ENCODE peak calls at places on chromosomes 1 and 21, in six cellular contexts. One of them, this sample, is unnamed.

GRCh38 chr1:113998361-113998760 is 19.1 kb downstream of the OLFML3 start:
- DNase-seq in gastrocnemius medialis: no peak
- DNase-seq in pancreas: no peak
- DNase-seq in IMR-90: peak; percentile 15
- DNase-seq in adipocyte: no peak
- DNase-seq in tibial artery: no peak
- DNase-seq in this sample: no peak

GRCh38 chr1:232377494-232377770 is 252.5 kb downstream of the SIPA1L2 start:
- DNase-seq in gastrocnemius medialis: no peak
- DNase-seq in pancreas: no peak
- DNase-seq in IMR-90: peak; percentile 78
- DNase-seq in adipocyte: peak; percentile 48
- DNase-seq in tibial artery: no peak
- DNase-seq in this sample: no peak

GRCh38 chr1:119768778-119769177 is at the start of gene HMGCS2:
- DNase-seq in gastrocnemius medialis: no peak
- DNase-seq in pancreas: no peak
- DNase-seq in IMR-90: no peak
- DNase-seq in adipocyte: no peak
- DNase-seq in tibial artery: no peak
- DNase-seq in this sample: no peak

GRCh38 chr21:32463889-32464300 is 51.4 kb downstream of the EVA1C start:
- DNase-seq in gastrocnemius medialis: no peak
- DNase-seq in pancreas: no peak
- DNase-seq in IMR-90: peak; percentile 94
- DNase-seq in adipocyte: peak; percentile 82
- DNase-seq in tibial artery: no peak
- DNase-seq in this sample: no peak

GRCh38 chr1:40431385-40431784 is 18.9 kb upstream of the ZFP69B start:
- DNase-seq in gastrocnemius medialis: no peak
- DNase-seq in pancreas: no peak
- DNase-seq in IMR-90: no peak
- DNase-seq in adipocyte: no peak
- DNase-seq in tibial artery: no peak
- DNase-seq in this sample: no peak

GRCh38 chr21:44761011-44761729 is 40.5 kb downstream of the UBE2G2 start:
- DNase-seq in gastrocnemius medialis: no peak
- DNase-seq in pancreas: no peak
- DNase-seq in IMR-90: no peak
- DNase-seq in adipocyte: no peak
- DNase-seq in tibial artery: peak; percentile 38
- DNase-seq in this sample: peak; percentile 91

GRCh38 chr1:221851341-221851740 is 109.5 kb upstream of the DUSP10 start:
- DNase-seq in gastrocnemius medialis: no peak
- DNase-seq in pancreas: no peak
- DNase-seq in IMR-90: peak; percentile 41
- DNase-seq in adipocyte: peak; percentile 42
- DNase-seq in tibial artery: no peak
- DNase-seq in this sample: no peak

GRCh38 chr1:89598450-89599331 is 34.2 kb upstream of the LRRC8C start:
- DNase-seq in gastrocnemius medialis: no peak
- DNase-seq in pancreas: no peak
- DNase-seq in IMR-90: peak; percentile 39
- DNase-seq in adipocyte: peak; percentile 72
- DNase-seq in tibial artery: no peak
- DNase-seq in this sample: peak; percentile 29

GRCh38 chr1:229621663-229622062 is 4.3 kb downstream of the TAF5L start:
- DNase-seq in gastrocnemius medialis: no peak
- DNase-seq in pancreas: no peak
- DNase-seq in IMR-90: peak; percentile 19
- DNase-seq in adipocyte: peak; percentile 28
- DNase-seq in tibial artery: no peak
- DNase-seq in this sample: no peak

GRCh38 chr1:58739851-58740466 is 40.1 kb upstream of the MYSM1 start:
- DNase-seq in gastrocnemius medialis: no peak
- DNase-seq in pancreas: no peak
- DNase-seq in IMR-90: peak; percentile 71
- DNase-seq in adipocyte: peak; percentile 95
- DNase-seq in tibial artery: no peak
- DNase-seq in this sample: peak; percentile 62

GRCh38 chr1:207565546-207566468 is 69.8 kb downstream of the CR1 start:
- DNase-seq in gastrocnemius medialis: no peak
- DNase-seq in pancreas: no peak
- DNase-seq in IMR-90: no peak
- DNase-seq in adipocyte: peak; percentile 46
- DNase-seq in tibial artery: no peak
- DNase-seq in this sample: no peak

GRCh38 chr1:170727953-170728352 is 64.0 kb downstream of the PRRX1 start:
- DNase-seq in gastrocnemius medialis: no peak
- DNase-seq in pancreas: no peak
- DNase-seq in IMR-90: no peak
- DNase-seq in adipocyte: no peak
- DNase-seq in tibial artery: no peak
- DNase-seq in this sample: no peak

GRCh38 chr1:71667224-71667623 is 586.4 kb upstream of the ZRANB2 start:
- DNase-seq in gastrocnemius medialis: no peak
- DNase-seq in pancreas: no peak
- DNase-seq in IMR-90: peak; percentile 25
- DNase-seq in adipocyte: peak; percentile 92
- DNase-seq in tibial artery: no peak
- DNase-seq in this sample: no peak

DNA sequence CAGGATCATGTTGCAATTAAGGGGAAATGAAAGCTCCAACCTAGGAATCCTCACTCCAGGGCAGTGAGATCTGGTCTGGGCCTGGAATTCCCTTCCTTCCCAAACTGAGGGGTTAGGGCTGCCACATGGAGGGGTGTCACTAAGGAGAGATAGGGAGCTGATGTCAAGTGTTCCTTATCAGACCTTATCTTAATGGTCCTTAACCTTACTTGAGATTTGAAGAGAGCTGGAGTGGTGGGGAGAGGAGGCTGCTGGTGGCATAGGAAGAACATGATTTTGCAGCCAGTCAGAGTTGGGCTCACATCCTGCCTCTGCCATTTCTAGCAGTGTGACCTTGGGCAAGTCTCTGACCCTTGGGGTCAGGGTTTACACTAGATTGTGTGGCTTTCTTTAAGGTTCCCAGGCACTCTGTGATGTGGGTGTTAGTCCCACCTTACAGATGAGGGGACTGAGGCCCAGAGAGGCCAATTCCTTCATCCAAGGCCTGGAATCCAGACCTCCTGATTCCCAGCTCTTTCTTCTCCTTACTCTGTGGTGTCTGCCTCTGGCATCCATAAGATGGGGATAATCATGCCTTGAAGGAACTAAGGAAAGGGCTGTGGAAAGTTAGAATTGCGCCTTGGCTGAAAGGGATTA is 56.3 kb upstream of the SYNC start:
- DNase-seq in gastrocnemius medialis: no peak
- DNase-seq in pancreas: no peak
- DNase-seq in IMR-90: no peak
- DNase-seq in adipocyte: no peak
- DNase-seq in tibial artery: no peak
- DNase-seq in this sample: no peak
- H3K4me3 ChIP-seq in gastrocnemius medialis: no peak overlapping the region
- H3K4me3 ChIP-seq in pancreas: no peak overlapping the region
- H3K4me3 ChIP-seq in IMR-90: no peak overlapping the region
- H3K4me3 ChIP-seq in adipocyte: no peak overlapping the region
- H3K4me3 ChIP-seq in tibial artery: no peak overlapping the region
- H3K4me3 ChIP-seq in this sample: no peak overlapping the region

GRCh38 chr1:12314328-12314903 is 84.6 kb downstream of the VPS13D start:
- DNase-seq in gastrocnemius medialis: no peak
- DNase-seq in pancreas: no peak
- DNase-seq in IMR-90: peak; percentile 54
- DNase-seq in adipocyte: peak; percentile 77
- DNase-seq in tibial artery: no peak
- DNase-seq in this sample: no peak
- H3K36me3 ChIP-seq in gastrocnemius medialis: no peaks in the 10 kb centered on the region
- H3K36me3 ChIP-seq in pancreas: peaks cover 27% of the 10 kb centered on the region
- H3K36me3 ChIP-seq in IMR-90: peaks cover 32% of the 10 kb centered on the region
- H3K36me3 ChIP-seq in adipocyte: peaks cover 49% of the 10 kb centered on the region
- H3K36me3 ChIP-seq in tibial artery: peaks cover 50% of the 10 kb centered on the region
- H3K36me3 ChIP-seq in this sample: peaks cover 3% of the 10 kb centered on the region

DNA sequence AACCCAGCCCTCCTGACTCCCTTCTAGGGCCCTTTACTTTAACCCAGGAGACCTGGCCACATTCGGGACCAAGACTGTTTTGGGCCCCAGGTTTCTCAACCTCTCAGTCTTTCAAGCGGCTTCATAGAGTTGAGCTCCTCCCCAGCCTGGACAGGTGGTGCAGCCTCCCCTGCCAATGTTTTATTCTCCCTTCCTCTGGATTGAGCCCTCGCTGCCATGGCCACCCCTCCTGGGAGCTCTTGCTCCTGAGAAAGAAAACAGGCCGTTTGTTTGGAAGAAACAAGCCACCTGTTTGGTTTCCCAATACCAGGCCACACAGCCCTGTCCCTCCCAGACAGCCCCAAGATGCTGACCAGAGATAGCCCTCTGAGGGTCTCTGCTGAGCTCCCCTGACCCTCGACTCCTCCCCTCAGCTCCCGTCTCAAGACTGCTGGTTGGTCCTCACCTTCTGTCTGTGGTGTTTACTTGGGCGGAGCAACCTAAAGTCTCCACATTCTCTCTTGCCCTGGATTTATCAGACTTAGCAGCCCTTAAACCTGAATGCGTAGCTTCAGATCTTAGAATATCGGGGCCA is 3.3 kb downstream of the TMEM51 start:
- DNase-seq in gastrocnemius medialis: no peak
- DNase-seq in pancreas: peak; percentile 75
- DNase-seq in IMR-90: no peak
- DNase-seq in adipocyte: no peak
- DNase-seq in tibial artery: no peak
- DNase-seq in this sample: peak; percentile 59
- H3K27me3 ChIP-seq in gastrocnemius medialis: peaks cover 18% of the 10 kb centered on the region
- H3K27me3 ChIP-seq in pancreas: no peaks in the 10 kb centered on the region
- H3K27me3 ChIP-seq in IMR-90: no peaks in the 10 kb centered on the region
- H3K27me3 ChIP-seq in adipocyte: peaks cover 8% of the 10 kb centered on the region
- H3K27me3 ChIP-seq in tibial artery: no peaks in the 10 kb centered on the region
- H3K27me3 ChIP-seq in this sample: peaks cover 25% of the 10 kb centered on the region

GRCh38 chr1:225519166-225519863 is 91.5 kb upstream of the LBR start:
- DNase-seq in gastrocnemius medialis: no peak
- DNase-seq in pancreas: no peak
- DNase-seq in IMR-90: peak; percentile 28
- DNase-seq in adipocyte: no peak
- DNase-seq in tibial artery: no peak
- DNase-seq in this sample: peak; percentile 24

GRCh38 chr1:225514671-225515081 is 86.8 kb upstream of the LBR start:
- DNase-seq in gastrocnemius medialis: no peak
- DNase-seq in pancreas: no peak
- DNase-seq in IMR-90: no peak
- DNase-seq in adipocyte: no peak
- DNase-seq in tibial artery: no peak
- DNase-seq in this sample: peak; percentile 58

GRCh38 chr1:225517221-225517620 is 89.4 kb upstream of the LBR start:
- DNase-seq in gastrocnemius medialis: no peak
- DNase-seq in pancreas: no peak
- DNase-seq in IMR-90: no peak
- DNase-seq in adipocyte: no peak
- DNase-seq in tibial artery: no peak
- DNase-seq in this sample: no peak

GRCh38 chr1:225520587-225521227 is 92.9 kb upstream of the LBR start:
- DNase-seq in gastrocnemius medialis: no peak
- DNase-seq in pancreas: no peak
- DNase-seq in IMR-90: no peak
- DNase-seq in adipocyte: no peak
- DNase-seq in tibial artery: no peak
- DNase-seq in this sample: no peak

DNA sequence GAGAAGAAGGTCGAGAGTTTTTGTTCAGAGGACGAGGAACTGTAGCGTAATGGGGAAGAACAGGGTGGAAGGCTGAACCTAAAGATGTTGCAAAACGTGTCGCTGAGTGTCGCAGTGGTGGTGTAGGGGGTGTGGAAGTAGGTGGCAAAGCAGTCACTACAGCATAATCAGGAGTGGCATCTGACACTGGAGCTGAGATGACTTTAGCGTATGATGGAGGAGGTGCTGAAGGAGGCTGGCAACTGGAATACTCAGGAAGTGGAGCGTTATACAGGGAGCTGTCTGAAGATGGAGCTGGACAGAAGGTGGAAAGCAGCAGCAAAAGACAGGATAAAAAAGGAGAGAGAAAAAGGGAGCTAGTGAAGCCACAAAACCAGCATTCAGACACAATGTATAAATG is 89.9 kb upstream of the LBR start:
- DNase-seq in gastrocnemius medialis: no peak
- DNase-seq in pancreas: no peak
- DNase-seq in IMR-90: no peak
- DNase-seq in adipocyte: no peak
- DNase-seq in tibial artery: no peak
- DNase-seq in this sample: peak; percentile 12
- H3K4me3 ChIP-seq in gastrocnemius medialis: no peak overlapping the region
- H3K4me3 ChIP-seq in pancreas: no peak overlapping the region
- H3K4me3 ChIP-seq in IMR-90: no peak overlapping the region
- H3K4me3 ChIP-seq in adipocyte: no peak overlapping the region
- H3K4me3 ChIP-seq in tibial artery: no peak overlapping the region
- H3K4me3 ChIP-seq in this sample: no peak overlapping the region

GRCh38 chr1:25501235-25502058 is 42.0 kb upstream of the LDLRAP1 start:
- DNase-seq in gastrocnemius medialis: no peak
- DNase-seq in pancreas: no peak
- DNase-seq in IMR-90: peak; percentile 89
- DNase-seq in adipocyte: peak; percentile 75
- DNase-seq in tibial artery: no peak
- DNase-seq in this sample: peak; percentile 77
- H3K36me3 ChIP-seq in gastrocnemius medialis: no peaks in the 10 kb centered on the region
- H3K36me3 ChIP-seq in pancreas: peaks cover 18% of the 10 kb centered on the region
- H3K36me3 ChIP-seq in IMR-90: peaks cover 12% of the 10 kb centered on the region
- H3K36me3 ChIP-seq in adipocyte: peaks cover 24% of the 10 kb centered on the region
- H3K36me3 ChIP-seq in tibial artery: no peaks in the 10 kb centered on the region
- H3K36me3 ChIP-seq in this sample: peaks cover 2% of the 10 kb centered on the region

DNA sequence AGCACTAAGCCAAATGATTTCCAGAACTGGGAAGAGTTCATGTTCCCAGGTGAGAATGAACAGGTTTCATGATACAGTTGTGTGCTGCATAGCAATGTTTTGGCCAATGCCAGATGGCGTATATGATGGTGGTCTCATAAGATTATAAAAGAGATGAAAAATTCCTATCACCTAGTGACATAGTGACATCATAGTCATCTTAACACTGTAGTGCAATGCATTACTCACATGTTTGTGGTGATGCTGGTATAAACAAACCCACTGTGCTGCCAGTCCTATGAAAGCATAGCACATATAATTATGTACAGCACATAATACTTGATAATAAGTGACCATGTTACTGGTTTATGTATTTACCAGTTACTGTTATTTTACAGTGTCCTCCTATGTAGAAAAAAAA is 77.4 kb downstream of the KCND3 start:
- DNase-seq in gastrocnemius medialis: no peak
- DNase-seq in pancreas: no peak
- DNase-seq in IMR-90: peak; percentile 1
- DNase-seq in adipocyte: no peak
- DNase-seq in tibial artery: no peak
- DNase-seq in this sample: no peak
- H3K27me3 ChIP-seq in gastrocnemius medialis: no peaks in the 10 kb centered on the region
- H3K27me3 ChIP-seq in pancreas: no peaks in the 10 kb centered on the region
- H3K27me3 ChIP-seq in IMR-90: peaks cover 3% of the 10 kb centered on the region
- H3K27me3 ChIP-seq in adipocyte: peaks cover 19% of the 10 kb centered on the region
- H3K27me3 ChIP-seq in tibial artery: no peaks in the 10 kb centered on the region
- H3K27me3 ChIP-seq in this sample: no peaks in the 10 kb centered on the region